ENCODE peak calls at places on chromosomes 6 and 20, in seven cellular contexts. E is foreskin fibroblast, C is neuronal stem cell, T is left ventricle myocardium superior, B is Daoy, Z is left kidney, O is M059J. G is an unnamed sample.

GRCh38 chr6:41194386-41194785 is 6.6 kb downstream of the TREML2 start:
- DNase-seq in E (no peak), C (no peak), T (no peak), B (no peak), Z (no peak), O (no peak), G (no peak)

GRCh38 chr6:141123084-141123483 is 1009.6 kb upstream of the GJE1 start:
- DNase-seq in E (no peak), C (no peak), T (no peak), B (no peak), Z (no peak), O (no peak), G (no peak)

GRCh38 chr6:36028088-36028886 is 679 bp downstream of the MAPK14 start:
- DNase-seq in E (peak), C (peak), T (peak), B (peak), Z (peak), O (peak), G (no peak)

GRCh38 chr6:126293891-126294524 is 45.9 kb upstream of the CENPW start:
- DNase-seq in E (no peak), C (no peak), T (no peak), B (no peak), Z (no peak), O (no peak), G (no peak)

GRCh38 chr6:15244605-15245360 is 1.1 kb upstream of the JARID2 start:
- DNase-seq in E (peak), C (no peak), T (peak), B (peak), Z (peak), O (peak), G (peak)

GRCh38 chr6:26045939-26046368 is 41.3 kb upstream of the HFE start:
- DNase-seq in E (no peak), C (no peak), T (no peak), B (no peak), Z (peak), O (peak), G (no peak)

GRCh38 chr6:132937466-132937906 is 123.1 kb downstream of the RPS12 start:
- DNase-seq in E (no peak), C (peak), T (peak), B (peak), Z (peak), O (peak), G (no peak)

GRCh38 chr20:46520976-46521579 is 7.7 kb upstream of the ZNF334 start:
- DNase-seq in E (peak), C (peak), T (no peak), B (peak), Z (peak), O (peak), G (no peak)

GRCh38 chr6:45009547-45009946 is 318.6 kb upstream of the RUNX2 start:
- DNase-seq in E (no peak), C (no peak), T (no peak), B (no peak), Z (no peak), O (no peak), G (no peak)

GRCh38 chr6:40874495-40874894 is 164.5 kb downstream of the UNC5CL start:
- DNase-seq in E (no peak), C (no peak), T (no peak), B (no peak), Z (peak), O (peak), G (no peak)

GRCh38 chr6:142011775-142012174 is 121.0 kb upstream of the GJE1 start:
- DNase-seq in E (no peak), C (no peak), T (no peak), B (no peak), Z (no peak), O (peak), G (no peak)

GRCh38 chr6:35948725-35949124 is 27.8 kb upstream of the SRPK1 start:
- DNase-seq in E (no peak), C (no peak), T (no peak), B (peak), Z (no peak), O (peak), G (no peak)

GRCh38 chr6:27293436-27294152 is 18.5 kb downstream of the POM121L2 start:
- DNase-seq in E (peak), C (no peak), T (no peak), B (peak), Z (peak), O (peak), G (no peak)

GRCh38 chr20:50041238-50041915 is 58.6 kb downstream of the SNAI1 start:
- DNase-seq in E (no peak), C (no peak), T (no peak), B (no peak), Z (no peak), O (no peak), G (no peak)

GRCh38 chr20:44231193-44231592 is 15.9 kb upstream of the GDAP1L1 start:
- DNase-seq in E (no peak), C (no peak), T (no peak), B (peak), Z (no peak), O (peak), G (peak)

GRCh38 chr20:49508435-49509199 is 26.1 kb upstream of the KCNB1 start:
- DNase-seq in E (peak), C (peak), T (no peak), B (peak), Z (peak), O (peak), G (no peak)

GRCh38 chr6:33628401-33628964 is 7.4 kb downstream of the ITPR3 start:
- DNase-seq in E (no peak), C (no peak), T (no peak), B (no peak), Z (no peak), O (no peak), G (no peak)

GRCh38 chr6:116557863-116558262 is 4.3 kb downstream of the CALHM4 start:
- DNase-seq in E (peak), C (no peak), T (no peak), B (peak), Z (peak), O (peak), G (no peak)

GRCh38 chr20:39898467-39898852 is 790.6 kb downstream of the MAFB start:
- DNase-seq in E (no peak), C (no peak), T (no peak), B (no peak), Z (no peak), O (no peak), G (no peak)

GRCh38 chr6:106469882-106470281 is 109.4 kb downstream of the CRYBG1 start:
- DNase-seq in E (no peak), C (no peak), T (no peak), B (no peak), Z (peak), O (no peak), G (no peak)

GRCh38 chr20:17504326-17504897 is 26.8 kb downstream of the BFSP1 start:
- DNase-seq in E (no peak), C (no peak), T (no peak), B (no peak), Z (no peak), O (no peak), G (peak)

GRCh38 chr6:89836637-89837222 is 7.0 kb downstream of the CASP8AP2 start:
- DNase-seq in E (no peak), C (no peak), T (no peak), B (no peak), Z (no peak), O (no peak), G (no peak)

GRCh38 chr6:4732691-4733315 is 43.4 kb upstream of the CDYL start:
- DNase-seq in E (peak), C (no peak), T (peak), B (peak), Z (peak), O (peak), G (no peak)

GRCh38 chr20:50335105-50335504 is 144.5 kb downstream of the CEBPB start:
- DNase-seq in E (no peak), C (peak), T (no peak), B (peak), Z (peak), O (peak), G (no peak)

GRCh38 chr20:10686356-10687169 is 12.8 kb upstream of the JAG1 start:
- DNase-seq in E (no peak), C (no peak), T (no peak), B (no peak), Z (peak), O (no peak), G (no peak)

GRCh38 chr6:149001422-149001821 is 254.6 kb downstream of the UST start:
- DNase-seq in E (no peak), C (no peak), T (no peak), B (no peak), Z (no peak), O (no peak), G (no peak)

GRCh38 chr20:40532103-40532502 is 156.9 kb downstream of the MAFB start:
- DNase-seq in E (no peak), C (no peak), T (no peak), B (peak), Z (no peak), O (peak), G (no peak)

GRCh38 chr20:35467339-35468224 is 12.2 kb downstream of the CEP250 start:
- DNase-seq in E (peak), C (peak), T (peak), B (no peak), Z (peak), O (peak), G (no peak)

GRCh38 chr20:42191140-42191860 is 573.1 kb upstream of the CHD6 start:
- DNase-seq in E (no peak), C (no peak), T (no peak), B (no peak), Z (no peak), O (peak), G (no peak)

GRCh38 chr6:165571721-165572132 is 91.3 kb downstream of the PDE10A start:
- DNase-seq in E (no peak), C (no peak), T (no peak), B (no peak), Z (peak), O (no peak), G (no peak)

GRCh38 chr6:39729945-39730344 is 4.7 kb upstream of the KIF6 start:
- DNase-seq in E (no peak), C (no peak), T (no peak), B (no peak), Z (no peak), O (no peak), G (no peak)

GRCh38 chr6:95117236-95117635 is 460.1 kb upstream of the MANEA start:
- DNase-seq in E (no peak), C (no peak), T (no peak), B (no peak), Z (no peak), O (no peak), G (no peak)

GRCh38 chr6:105522626-105523322 is 119.9 kb upstream of the PREP start:
- DNase-seq in E (no peak), C (no peak), T (no peak), B (peak), Z (no peak), O (peak), G (no peak)

GRCh38 chr6:133313068-133313467 is 71.9 kb downstream of the EYA4 start:
- DNase-seq in E (no peak), C (no peak), T (no peak), B (no peak), Z (no peak), O (no peak), G (no peak)

GRCh38 chr6:33848498-33848897 is 44.7 kb upstream of the MLN start:
- DNase-seq in E (no peak), C (no peak), T (no peak), B (no peak), Z (no peak), O (no peak), G (no peak)

GRCh38 chr20:40724566-40724965 is 35.5 kb upstream of the MAFB start:
- DNase-seq in E (no peak), C (no peak), T (no peak), B (no peak), Z (peak), O (no peak), G (no peak)

GRCh38 chr6:117976030-117976651 is 69.1 kb downstream of the SLC35F1 start:
- DNase-seq in E (no peak), C (peak), T (no peak), B (peak), Z (peak), O (peak), G (no peak)

GRCh38 chr6:103273048-103273447 is 1586.7 kb downstream of the HACE1 start:
- DNase-seq in E (no peak), C (peak), T (no peak), B (no peak), Z (peak), O (no peak), G (no peak)

GRCh38 chr6:158799051-158799792 is 19.9 kb downstream of the EZR start:
- DNase-seq in E (no peak), C (no peak), T (no peak), B (peak), Z (peak), O (peak), G (no peak)

G was measured in mesenteric fat pad.